ENCODE peak calls at places on chromosomes 11 and 22, in five cellular contexts. R is AG08395, A is nucleus accumbens, F is T-helper 2 cell, K is neuronal stem cell. N is an unnamed sample.

GRCh38 chr11:57458410-57459111 is 1.8 kb upstream of the RTN4RL2 start:
- DNase-seq in R (peak), F (peak), A (peak), K (no peak), N (no peak)

GRCh38 chr11:8237453-8237852 is 26.2 kb downstream of the LMO1 start:
- DNase-seq in K (no peak), R (no peak), F (no peak), A (no peak), N (no peak)

GRCh38 chr22:17917490-17917983 is 106.8 kb downstream of the MICAL3 start:
- DNase-seq in A (no peak), R (no peak), K (no peak), F (no peak), N (no peak)

GRCh38 chr22:38353142-38353629 is 36.0 kb upstream of the CSNK1E start:
- DNase-seq in K (peak), F (peak), R (peak), A (peak), N (no peak)

GRCh38 chr22:32695451-32695891 is 106.0 kb upstream of the TIMP3 start:
- DNase-seq in F (no peak), R (peak), A (no peak), K (no peak), N (no peak)

GRCh38 chr11:46457659-46458058 is 66.1 kb upstream of the CHRM4 start:
- DNase-seq in F (no peak), A (no peak), K (no peak), R (no peak), N (no peak)

GRCh38 chr11:62601114-62601363 is 626 bp downstream of the MTA2 start:
- DNase-seq in R (peak), A (no peak), K (no peak), F (no peak), N (no peak)

GRCh38 chr11:120789391-120789790 is 234.5 kb upstream of the TBCEL start:
- DNase-seq in R (no peak), A (no peak), F (no peak), K (no peak), N (no peak)

GRCh38 chr11:111633756-111634362 is 31.6 kb downstream of the SIK2 start:
- DNase-seq in F (no peak), K (no peak), A (no peak), R (peak), N (no peak)

GRCh38 chr11:59097113-59097708 is 9.8 kb upstream of the FAM111B start:
- DNase-seq in F (peak), K (peak), A (peak), R (peak), N (no peak)

GRCh38 chr11:94895971-94896370 is 77.4 kb downstream of the CWC15 start:
- DNase-seq in K (no peak), F (no peak), A (no peak), R (peak), N (no peak)

GRCh38 chr22:24095816-24096215 is 84.7 kb downstream of the CABIN1 start:
- DNase-seq in F (no peak), K (no peak), A (no peak), R (no peak), N (no peak)

GRCh38 chr22:27612075-27612474 is 189.5 kb downstream of the MN1 start:
- DNase-seq in F (no peak), K (no peak), R (no peak), A (no peak), N (no peak)

GRCh38 chr11:44958165-44958564 is 7.5 kb upstream of the TP53I11 start:
- DNase-seq in R (no peak), A (no peak), F (no peak), K (no peak), N (no peak)

GRCh38 chr11:127461575-127462344 is 461.2 kb upstream of the KIRREL3 start:
- DNase-seq in A (no peak), F (no peak), K (peak), R (no peak), N (no peak)

GRCh38 chr11:16809901-16810668 is 71.6 kb downstream of the C11orf58 start:
- DNase-seq in F (no peak), A (peak), K (no peak), R (peak), N (no peak)

GRCh38 chr11:28529540-28530410 is 421.6 kb downstream of the METTL15 start:
- DNase-seq in R (peak), K (peak), A (no peak), F (no peak), N (peak)

GRCh38 chr11:46308632-46309419 is 31.4 kb downstream of the CREB3L1 start:
- DNase-seq in K (peak), R (peak), F (peak), A (peak), N (no peak)

GRCh38 chr11:6397636-6398035 is 7.4 kb downstream of the SMPD1 start:
- DNase-seq in K (no peak), A (no peak), F (no peak), R (peak), N (no peak)

GRCh38 chr11:36777302-36777701 is 179.3 kb upstream of the RAG2 start:
- DNase-seq in R (no peak), F (no peak), K (no peak), A (no peak), N (no peak)

GRCh38 chr11:2769409-2769778 is 69.6 kb upstream of the KCNQ1OT1 start:
- DNase-seq in A (no peak), F (no peak), K (no peak), R (no peak), N (no peak)

GRCh38 chr11:110110854-110111253 is 17.7 kb downstream of the ZC3H12C start:
- DNase-seq in K (no peak), R (no peak), F (no peak), A (no peak), N (no peak)

GRCh38 chr11:130068986-130069683 is 559 bp upstream of the APLP2 start:
- DNase-seq in K (no peak), F (no peak), R (peak), A (peak), N (no peak)

GRCh38 chr11:8833568-8834275 is 77.3 kb upstream of the AKIP1 start:
- DNase-seq in A (no peak), F (no peak), R (peak), K (no peak), N (no peak)

GRCh38 chr11:118168751-118169150 is 7.7 kb downstream of the SCN2B start:
- DNase-seq in F (no peak), K (no peak), R (no peak), A (no peak), N (no peak)